ENCODE peak calls at places on chromosomes 1 and 21, in eight cellular contexts. J is brain microvascular endothelial cell, U is lower lobe of right lung, N is OCI-LY7, Y is heart right ventricle, O is mammary epithelial cell, S is fibroblast of mammary gland, K is right lobe of liver. M is an unnamed sample.

GRCh38 chr1:226495716-226496115 is 52.8 kb upstream of the STUM start:
- DNase-seq in J (no peak), Y (no peak), S (no peak), U (no peak), N (no peak), K (no peak), O (peak), M (no peak)

GRCh38 chr1:114581335-114582287 is at the start of gene BCAS2:
- DNase-seq in Y (peak), U (peak), S (peak), N (peak), K (peak), O (peak), J (peak), M (peak)

GRCh38 chr1:109152196-109152595 is 38.3 kb downstream of the ELAPOR1 start:
- DNase-seq in J (no peak), Y (no peak), S (no peak), N (no peak), O (no peak), K (no peak), U (no peak), M (no peak)

GRCh38 chr1:96416111-96416595 is 305.4 kb upstream of the PTBP2 start:
- DNase-seq in N (no peak), Y (peak), S (peak), J (peak), U (no peak), K (no peak), O (peak), M (peak)

GRCh38 chr1:151832318-151832984 is 849 bp upstream of the RORC start:
- DNase-seq in S (peak), K (peak), J (no peak), U (peak), O (peak), Y (peak), N (no peak), M (peak)

GRCh38 chr1:240352769-240353168 is 259.2 kb downstream of the GREM2 start:
- DNase-seq in Y (no peak), O (no peak), N (no peak), J (peak), K (no peak), U (no peak), S (peak), M (no peak)

GRCh38 chr1:199272107-199272506 is 633.3 kb downstream of the PTPRC start:
- DNase-seq in Y (no peak), N (no peak), U (no peak), K (no peak), J (peak), S (peak), O (peak), M (peak)

GRCh38 chr21:29228306-29228705 is 70.4 kb upstream of the BACH1 start:
- DNase-seq in U (no peak), N (no peak), S (no peak), J (peak), K (no peak), Y (no peak), O (no peak), M (no peak)

GRCh38 chr1:16091296-16091695 is 17.8 kb upstream of the FAM131C start:
- DNase-seq in K (no peak), J (no peak), O (peak), Y (no peak), N (no peak), U (no peak), S (no peak), M (no peak)

GRCh38 chr1:87956072-87956471 is 627.4 kb downstream of the LMO4 start:
- DNase-seq in U (no peak), S (peak), J (peak), Y (peak), O (peak), K (no peak), N (no peak), M (peak)

GRCh38 chr1:21284206-21285137 is 5.8 kb downstream of the ECE1 start:
- DNase-seq in U (no peak), K (no peak), J (no peak), S (no peak), O (no peak), Y (no peak), N (no peak), M (no peak)

GRCh38 chr1:230977781-230978490 is 725 bp downstream of the TTC13 start:
- DNase-seq in J (no peak), Y (peak), S (peak), O (peak), N (peak), U (peak), K (peak), M (no peak)

GRCh38 chr1:110620250-110620615 is 14.1 kb upstream of the KCNA2 start:
- DNase-seq in J (no peak), K (no peak), S (no peak), Y (no peak), U (no peak), N (no peak), O (no peak), M (no peak)

GRCh38 chr1:243409284-243409683 is 153.4 kb downstream of the SDCCAG8 start:
- DNase-seq in U (no peak), Y (no peak), S (peak), N (no peak), J (no peak), O (no peak), K (no peak), M (no peak)

GRCh38 chr1:1602941-1603506 is 3.1 kb upstream of the FNDC10 start:
- DNase-seq in J (no peak), S (no peak), U (no peak), K (no peak), O (no peak), Y (no peak), N (no peak), M (no peak)

GRCh38 chr1:244207042-244207934 is 156.2 kb downstream of the ZBTB18 start:
- DNase-seq in U (no peak), S (peak), O (no peak), Y (no peak), N (no peak), K (no peak), J (no peak), M (peak)

GRCh38 chr1:97640677-97641076 is 280.2 kb downstream of the DPYD start:
- DNase-seq in J (no peak), N (no peak), K (no peak), Y (no peak), O (no peak), S (no peak), U (no peak), M (no peak)

GRCh38 chr1:25799758-25800537 is at the start of gene SELENON:
- DNase-seq in U (peak), K (peak), J (no peak), S (peak), Y (peak), O (no peak), N (peak), M (peak)

GRCh38 chr1:226823643-226824042 is 46.8 kb upstream of the PSEN2 start:
- DNase-seq in U (no peak), N (peak), K (no peak), J (no peak), S (no peak), Y (no peak), O (no peak), M (no peak)

GRCh38 chr1:30286241-30286983 is 437.0 kb downstream of the MATN1 start:
- DNase-seq in K (no peak), U (no peak), O (no peak), J (no peak), N (no peak), S (no peak), Y (no peak), M (no peak)

GRCh38 chr1:217133958-217134856 is 411.0 kb upstream of the ESRRG start:
- DNase-seq in Y (no peak), K (no peak), U (no peak), O (no peak), J (no peak), S (peak), N (no peak), M (no peak)

GRCh38 chr1:203275656-203276272 is 29.6 kb upstream of the BTG2 start:
- DNase-seq in N (peak), O (no peak), Y (no peak), U (no peak), K (no peak), S (no peak), J (no peak), M (no peak)

GRCh38 chr21:34534522-34534921 is 22.5 kb upstream of the KCNE1 start:
- DNase-seq in J (no peak), N (no peak), Y (no peak), K (no peak), O (no peak), U (no peak), S (peak), M (peak)

GRCh38 chr1:184597652-184598357 is 156.9 kb downstream of the EDEM3 start:
- DNase-seq in Y (no peak), U (no peak), S (peak), N (no peak), O (no peak), J (no peak), K (no peak), M (peak)

GRCh38 chr21:45018131-45019075 is 56.0 kb upstream of the ADARB1 start:
- DNase-seq in K (peak), J (no peak), O (no peak), Y (no peak), N (no peak), S (no peak), U (peak), M (peak)

GRCh38 chr1:203661572-203661971 is 34.9 kb downstream of the ATP2B4 start:
- DNase-seq in U (no peak), N (no peak), J (no peak), S (no peak), O (peak), Y (peak), K (peak), M (no peak)

GRCh38 chr1:230283678-230284077 is 142.5 kb downstream of the PGBD5 start:
- DNase-seq in U (peak), S (no peak), N (no peak), O (no peak), Y (no peak), J (no peak), K (no peak), M (no peak)

GRCh38 chr1:69976896-69977295 is 228.5 kb downstream of the LRRC40 start:
- DNase-seq in S (peak), O (peak), J (peak), K (no peak), N (no peak), U (no peak), Y (peak), M (peak)

GRCh38 chr1:6003568-6004411 is 11.6 kb upstream of the NPHP4 start:
- DNase-seq in S (no peak), Y (no peak), U (peak), K (peak), J (no peak), N (no peak), O (no peak), M (no peak)

GRCh38 chr1:182146286-182146685 is 84.8 kb upstream of the ZNF648 start:
- DNase-seq in N (no peak), U (no peak), J (no peak), O (peak), Y (no peak), K (peak), S (no peak), M (no peak)

GRCh38 chr1:244224487-244225430 is 173.7 kb downstream of the ZBTB18 start:
- DNase-seq in J (no peak), K (no peak), S (peak), N (no peak), Y (peak), O (no peak), U (peak), M (peak)

GRCh38 chr21:17731554-17731953 is 87.6 kb downstream of the C21orf91 start:
- DNase-seq in S (no peak), U (no peak), K (no peak), O (no peak), J (no peak), Y (no peak), N (no peak), M (no peak)

GRCh38 chr1:8425150-8425780 is 107.4 kb downstream of the SLC45A1 start:
- DNase-seq in N (peak), J (no peak), U (no peak), O (no peak), K (no peak), S (no peak), Y (no peak), M (no peak)

GRCh38 chr21:36209626-36210171 is 53.1 kb downstream of the DOP1B start:
- DNase-seq in S (peak), O (peak), J (peak), N (peak), U (peak), Y (peak), K (no peak), M (peak)

GRCh38 chr1:178060789-178061556 is 32.9 kb upstream of the RASAL2 start:
- DNase-seq in S (peak), O (peak), J (peak), K (no peak), Y (peak), N (no peak), U (no peak), M (peak)

GRCh38 chr1:65691962-65692361 is 100.7 kb upstream of the PDE4B start:
- DNase-seq in J (no peak), U (no peak), Y (no peak), N (no peak), S (peak), K (no peak), O (no peak), M (peak)

GRCh38 chr1:154206212-154206611 is at the start of gene CFAP141:
- DNase-seq in N (no peak), Y (no peak), U (no peak), K (no peak), J (peak), S (no peak), O (peak), M (no peak)

GRCh38 chr1:91400133-91400725 is 4.4 kb downstream of the HFM1 start:
- DNase-seq in S (peak), N (no peak), U (no peak), O (no peak), J (no peak), Y (peak), K (no peak), M (no peak)

GRCh38 chr1:222891578-222891977 is 76.7 kb downstream of the DISP1 start:
- DNase-seq in N (no peak), K (no peak), U (no peak), S (no peak), Y (no peak), O (no peak), J (no peak), M (no peak)

GRCh38 chr1:76428027-76428426 is 353.5 kb downstream of the ST6GALNAC3 start:
- DNase-seq in Y (no peak), J (no peak), N (no peak), K (no peak), O (no peak), U (no peak), S (no peak), M (no peak)

DNA sequence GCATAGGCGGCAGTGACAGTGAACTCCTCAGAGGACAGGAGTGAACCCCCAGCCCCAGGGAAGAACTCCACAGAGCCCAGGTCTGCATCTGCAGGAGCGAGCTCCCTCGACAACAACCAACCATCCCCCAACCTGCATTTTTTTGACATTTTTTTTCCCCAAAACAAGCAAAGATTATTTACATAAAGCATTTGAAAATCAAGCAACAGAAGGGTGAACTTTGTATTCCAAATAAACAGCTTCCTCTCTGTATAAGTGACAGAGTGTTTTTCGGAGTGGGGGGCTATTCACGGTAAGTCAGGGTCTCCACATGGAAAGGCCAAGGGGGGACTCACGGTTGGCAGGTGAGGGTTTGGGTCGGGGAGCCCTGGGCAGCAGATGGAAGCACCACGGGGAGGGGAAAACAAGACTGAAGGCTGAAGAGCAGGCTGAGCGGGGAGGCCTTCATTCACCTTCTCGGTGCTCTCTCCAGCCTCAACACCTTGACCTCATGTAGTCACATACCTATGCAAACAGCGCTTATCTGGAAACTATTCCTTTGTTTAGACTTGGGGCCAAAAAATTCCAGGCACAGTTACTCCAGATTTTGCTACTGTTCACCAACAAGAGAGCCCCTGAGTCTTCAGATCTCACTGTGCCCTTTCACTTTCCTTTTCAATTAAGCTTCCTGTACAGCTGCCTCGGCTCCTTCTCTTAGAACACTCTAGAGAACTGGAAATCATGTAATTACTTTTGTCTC is 27.6 kb downstream of the C2CD2 start:
- DNase-seq in Y (no peak), K (no peak), U (no peak), O (peak), J (peak), S (peak), N (peak), M (no peak)
- H3K4me3 ChIP-seq in Y (peak), K (peak), U (peak), O (peak), J (peak), S (no peak), N (peak), M (peak)

DNA sequence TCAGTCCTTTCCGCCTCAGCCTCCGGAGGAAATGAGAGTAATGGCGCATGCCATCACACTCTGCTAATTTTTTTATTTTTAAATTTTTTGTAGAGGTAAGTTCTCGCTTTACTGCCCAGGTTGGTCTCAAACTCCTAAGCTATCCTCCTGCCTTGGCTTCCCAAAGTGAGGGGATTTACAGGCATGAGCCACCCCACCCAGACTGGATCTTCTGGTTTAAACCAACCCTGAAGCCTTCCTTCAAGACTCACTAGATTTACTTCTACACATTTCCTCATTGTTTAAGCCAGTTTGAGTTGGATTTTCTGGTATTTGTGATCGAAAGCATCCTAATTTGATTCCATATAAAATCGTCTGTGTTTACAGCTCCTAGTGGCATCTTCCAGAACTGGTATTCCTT is 23.1 kb upstream of the SCAF4 start:
- DNase-seq in O (no peak), Y (no peak), J (no peak), K (no peak), S (no peak), N (no peak), U (no peak), M (no peak)
- TF ChIP-seq CTCF in O (no peak), Y (no peak), J (no peak), K (no peak), S (no peak), N (no peak), U (no peak), M (no peak)

GRCh38 chr21:32173106-32173755 is 105.6 kb downstream of the MIS18A start:
- DNase-seq in U (no peak), K (no peak), O (no peak), S (no peak), N (no peak), Y (no peak), J (no peak), M (no peak)

GRCh38 chr21:32167513-32167912 is 111.3 kb downstream of the MIS18A start:
- DNase-seq in J (no peak), U (no peak), Y (no peak), N (no peak), S (no peak), O (no peak), K (no peak), M (no peak)

GRCh38 chr21:32174819-32175218 is 104.0 kb downstream of the MIS18A start:
- DNase-seq in O (no peak), S (no peak), Y (no peak), N (no peak), J (no peak), K (no peak), U (no peak), M (no peak)

GRCh38 chr21:32172106-32172505 is 106.7 kb downstream of the MIS18A start:
- DNase-seq in U (no peak), Y (no peak), J (no peak), O (no peak), S (no peak), N (no peak), K (no peak), M (no peak)
- H3K4me3 ChIP-seq in U (no peak), Y (no peak), J (no peak), O (no peak), S (no peak), N (no peak), K (no peak), M (no peak)

GRCh38 chr1:180234369-180235076 is 4.5 kb downstream of the LHX4 start:
- DNase-seq in O (no peak), Y (no peak), S (no peak), K (no peak), N (no peak), U (peak), J (no peak), M (no peak)
- TF ChIP-seq CTCF in O (no peak), Y (no peak), S (no peak), K (no peak), N (no peak), U (no peak), J (no peak), M (no peak)

DNA sequence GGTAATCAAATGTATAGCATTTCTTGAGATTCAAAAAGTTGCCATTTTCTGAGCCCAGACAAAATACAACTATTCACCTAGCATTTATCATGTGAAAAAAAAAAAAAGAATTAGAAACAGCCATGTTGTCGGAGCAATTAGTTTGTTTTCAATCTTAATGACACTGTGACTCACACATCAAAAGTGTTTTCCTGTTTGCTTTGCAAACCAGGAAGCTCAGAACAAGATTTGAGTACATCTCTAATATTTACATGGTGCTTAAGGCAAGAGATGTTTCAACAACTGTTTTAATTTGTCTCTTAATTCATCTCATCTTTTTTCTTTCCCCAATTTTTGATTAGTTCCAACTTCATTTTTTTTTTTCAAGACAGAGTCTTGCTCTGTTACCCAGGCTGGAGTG is 62.5 kb upstream of the CAPZB start:
- DNase-seq in J (no peak), S (no peak), U (no peak), O (no peak), K (no peak), N (no peak), Y (no peak), M (no peak)
- H3K4me3 ChIP-seq in J (no peak), S (no peak), U (no peak), O (no peak), K (no peak), N (no peak), Y (no peak), M (no peak)

M was measured in foreskin fibroblast.